ENCODE peak calls at places on chromosomes 7 and 10, in four cellular contexts. F is GM23248, S is MM.1S, K is HCT116. G is an unnamed sample. For H3K9me2, the result is how much of the 10 kb centered on the place peaks cover.

GRCh38 chr10:124681626-124682552 is 62.3 kb downstream of the FAM53B start:
- DNase-seq in K (no peak), S (no peak), F (no peak), G (no peak)

GRCh38 chr10:77919713-77920108 is 6.8 kb downstream of the DLG5 start:
- DNase-seq in F (peak), K (no peak), S (no peak), G (no peak)

GRCh38 chr10:67924136-67924535 is 39.7 kb downstream of the SIRT1 start:
- DNase-seq in F (no peak), K (no peak), S (no peak), G (no peak)

GRCh38 chr10:119644994-119645393 is 6.2 kb upstream of the BAG3 start:
- DNase-seq in F (no peak), S (no peak), K (no peak), G (no peak)

GRCh38 chr7:95045236-95045923 is 138.0 kb downstream of the PPP1R9A start:
- DNase-seq in S (peak), F (peak), K (no peak), G (peak)

GRCh38 chr10:95312264-95312663 is 21.5 kb upstream of the PDLIM1 start:
- DNase-seq in F (no peak), K (no peak), S (no peak), G (no peak)

GRCh38 chr10:74419491-74420466 is 268.8 kb downstream of the ADK start:
- DNase-seq in K (peak), S (peak), F (peak), G (peak)

GRCh38 chr10:113056030-113056429 is 106.0 kb downstream of the TCF7L2 start:
- DNase-seq in S (no peak), K (no peak), F (no peak), G (no peak)

GRCh38 chr10:124152139-124152780 is 58.9 kb upstream of the CHST15 start:
- DNase-seq in K (peak), S (no peak), F (peak), G (no peak)

GRCh38 chr10:49152037-49152436 is 18.2 kb upstream of the FAM170B start:
- DNase-seq in F (no peak), K (no peak), S (no peak), G (no peak)

GRCh38 chr7:81190997-81191747 is 272.3 kb upstream of the SEMA3C start:
- DNase-seq in S (no peak), K (peak), F (peak), G (no peak)

GRCh38 chr7:117271566-117271965 is 51.3 kb downstream of the WNT2 start:
- DNase-seq in K (no peak), S (no peak), F (no peak), G (no peak)

GRCh38 chr10:100748251-100749058 is 3.1 kb downstream of the PAX2 start:
- DNase-seq in S (no peak), F (no peak), K (no peak), G (no peak)

GRCh38 chr7:130486114-130486962 is 5.5 kb upstream of the MEST start:
- DNase-seq in F (no peak), S (peak), K (peak), G (peak)

GRCh38 chr7:48384180-48384752 is 213.0 kb downstream of the ABCA13 start:
- DNase-seq in K (no peak), S (no peak), F (no peak), G (no peak)

GRCh38 chr10:11214407-11214806 is 196.7 kb downstream of the CELF2 start:
- DNase-seq in K (no peak), F (no peak), S (peak), G (no peak)

GRCh38 chr7:108598858-108599257 is 29.2 kb downstream of the DNAJB9 start:
- DNase-seq in S (no peak), F (no peak), K (no peak), G (no peak)

GRCh38 chr7:6228363-6228762 is 44.1 kb downstream of the CYTH3 start:
- DNase-seq in S (no peak), F (peak), K (no peak), G (no peak)

GRCh38 chr7:79971058-79971457 is 163.6 kb upstream of the GNAI1 start:
- DNase-seq in K (no peak), S (no peak), F (no peak), G (no peak)

GRCh38 chr7:83520706-83521105 is 128.2 kb downstream of the SEMA3E start:
- DNase-seq in K (no peak), F (no peak), S (no peak), G (no peak)

GRCh38 chr7:65980478-65981250 is 1.3 kb downstream of the GUSB start:
- DNase-seq in K (no peak), F (peak), S (peak), G (peak)

GRCh38 chr10:99266383-99266782 is 30.7 kb upstream of the HPSE2 start:
- DNase-seq in K (no peak), S (peak), F (no peak), G (peak)

GRCh38 chr10:88491314-88491713 is 91.8 kb downstream of the RNLS start:
- DNase-seq in K (no peak), F (no peak), S (no peak), G (no peak)

GRCh38 chr7:16770657-16771329 is 17.2 kb downstream of the TSPAN13 start:
- DNase-seq in F (no peak), K (no peak), S (no peak), G (no peak)

GRCh38 chr7:131897016-131897789 is 340.8 kb upstream of the PODXL start:
- DNase-seq in S (no peak), F (peak), K (peak), G (no peak)
- H3K9me2 ChIP-seq in S (under half), F (under half), K (under half), G (under half)

DNA sequence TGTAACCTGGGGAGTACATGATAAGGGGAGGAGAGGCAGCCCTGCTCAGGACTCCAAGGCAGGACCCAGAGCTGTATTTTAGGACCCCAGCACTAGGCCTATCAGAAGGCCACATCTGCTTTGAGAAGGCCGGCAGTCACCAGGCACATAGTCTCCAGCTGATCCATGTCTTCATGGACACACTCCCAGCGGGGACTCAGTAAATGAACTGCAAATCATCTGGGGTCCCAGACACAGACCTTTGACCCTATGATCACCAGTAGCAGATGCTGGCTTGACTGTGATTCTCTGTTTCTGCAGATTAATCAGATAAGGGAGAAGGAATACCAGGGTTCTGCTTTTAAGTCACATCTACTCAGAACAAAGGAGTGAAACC is 341.4 kb upstream of the PODXL start:
- DNase-seq in F (no peak), S (no peak), K (no peak), G (no peak)
- H3K9me2 ChIP-seq in F (under half), S (under half), K (under half), G (under half)

GRCh38 chr7:141167376-141167964 is 93.6 kb downstream of the TMEM178B start:
- DNase-seq in S (no peak), F (no peak), K (no peak), G (no peak)
- H3K9me2 ChIP-seq in S (under half), F (under half), K (under half), G (under half)

DNA sequence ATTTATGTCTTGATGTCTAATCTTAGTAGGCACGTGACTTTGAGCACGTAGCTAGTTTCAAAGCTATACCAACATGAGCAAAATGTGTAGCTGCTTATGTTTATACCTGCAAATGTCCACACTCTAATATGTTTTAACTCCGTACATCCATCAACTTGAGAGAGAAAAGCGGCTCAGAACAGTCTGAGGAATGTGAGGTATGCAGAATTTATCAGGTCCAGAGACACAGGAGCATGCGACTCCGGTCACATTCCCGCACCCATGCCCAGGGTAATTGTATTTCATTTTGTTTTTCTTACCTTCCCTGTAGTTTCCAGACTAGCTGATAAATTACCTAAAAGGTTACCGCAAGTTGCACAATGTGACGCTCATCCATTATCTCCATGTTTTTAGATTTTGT is 39.9 kb downstream of the SVOPL start:
- DNase-seq in S (no peak), K (no peak), F (no peak), G (no peak)
- H3K9me2 ChIP-seq in S (under half), K (under half), F (under half), G (under half)

DNA sequence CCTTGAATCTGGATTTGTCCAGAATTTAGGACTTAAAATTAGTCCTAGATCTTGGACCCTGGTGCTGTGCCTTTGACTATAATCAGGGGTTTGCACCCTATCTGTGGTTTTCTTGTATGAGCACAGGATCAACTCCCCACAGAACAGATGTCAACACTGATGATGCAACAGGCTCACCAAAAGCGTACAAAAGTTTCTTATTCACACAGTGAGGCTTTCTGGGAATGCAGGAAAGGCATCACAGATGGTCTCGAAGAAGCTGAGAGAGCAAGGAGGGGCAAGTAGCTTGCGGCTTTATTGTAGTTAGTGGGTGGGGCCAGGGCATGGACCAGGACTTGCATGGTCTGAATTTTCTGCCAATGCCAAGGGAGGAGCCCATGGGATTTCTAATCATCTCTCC is 46.2 kb downstream of the SEC61G start:
- DNase-seq in K (no peak), F (no peak), S (no peak), G (no peak)
- H3K9me2 ChIP-seq in K (under half), F (under half), S (under half), G (under half)

DNA sequence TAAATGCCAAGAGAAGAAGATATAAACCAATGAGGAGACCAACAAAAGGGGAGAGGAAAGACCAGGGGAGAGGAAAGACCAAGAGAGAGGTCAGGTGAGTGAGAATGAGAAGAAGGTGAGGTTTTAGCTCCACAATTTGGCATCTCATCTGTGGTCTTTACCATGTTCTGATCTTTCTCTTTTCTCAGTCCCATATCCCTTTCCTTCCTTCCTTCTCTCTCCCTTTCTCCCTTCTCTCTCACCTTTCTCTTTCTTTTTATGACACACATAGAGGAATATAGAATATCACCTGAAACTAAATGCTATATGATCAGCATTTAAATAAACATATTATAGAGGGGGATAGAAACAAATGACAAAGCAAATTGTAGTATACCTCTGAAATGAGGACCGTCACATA is 57.4 kb downstream of the ATE1 start:
- DNase-seq in F (no peak), K (no peak), S (no peak), G (no peak)
- H3K9me2 ChIP-seq in F (under half), K (under half), S (under half), G (under half)

GRCh38 chr10:18959369-18959768 is 89.2 kb upstream of the MALRD1 start:
- DNase-seq in F (no peak), S (no peak), K (no peak), G (no peak)

GRCh38 chr10:18955041-18955440 is 93.6 kb upstream of the MALRD1 start:
- DNase-seq in F (no peak), K (no peak), S (no peak), G (no peak)

GRCh38 chr10:18960466-18961079 is 88.0 kb upstream of the MALRD1 start:
- DNase-seq in S (no peak), K (no peak), F (no peak), G (no peak)
- H3K9me2 ChIP-seq in S (under half), K (under half), F (under half), G (under half)

G was measured in OCI-LY7.